ENCODE peak calls at places on chromosomes 1 and 21, in seven cellular contexts. F, R, N, J, K, M and B are unnamed samples.

GRCh38 chr1:64229307-64229706 is 25.9 kb downstream of the UBE2U start:
- DNase-seq in M (no peak), F (no peak), K (no peak), R (no peak), N (no peak), J (no peak), B (no peak)

GRCh38 chr1:93177991-93178390 is 2.2 kb downstream of the TMED5 start:
- DNase-seq in R (no peak), K (no peak), J (peak), N (no peak), M (no peak), F (no peak), B (no peak)

GRCh38 chr1:225691377-225691776 is 38.5 kb upstream of the ENAH start:
- DNase-seq in N (no peak), R (no peak), K (no peak), F (no peak), J (peak), M (no peak), B (no peak)

GRCh38 chr1:84171471-84171870 is 27.4 kb downstream of the PRKACB start:
- DNase-seq in M (no peak), R (no peak), F (no peak), J (no peak), N (no peak), K (no peak), B (no peak)

GRCh38 chr1:29333008-29333407 is 96.7 kb downstream of the PTPRU start:
- DNase-seq in N (no peak), M (no peak), F (no peak), K (no peak), R (no peak), J (no peak), B (no peak)

GRCh38 chr1:1597275-1597930 is 2.5 kb downstream of the FNDC10 start:
- DNase-seq in M (no peak), J (no peak), N (no peak), K (no peak), R (no peak), F (peak), B (peak)

GRCh38 chr21:41548781-41549180 is 40.8 kb upstream of the TMPRSS2 start:
- DNase-seq in J (no peak), K (no peak), R (no peak), F (no peak), M (no peak), N (peak), B (no peak)

GRCh38 chr21:37055271-37055855 is 17.5 kb downstream of the PIGP start:
- DNase-seq in K (no peak), R (no peak), J (no peak), M (no peak), F (no peak), N (no peak), B (no peak)

GRCh38 chr1:112296908-112297307 is 99.1 kb upstream of the CTTNBP2NL start:
- DNase-seq in N (no peak), M (no peak), R (no peak), F (no peak), J (peak), K (no peak), B (no peak)

GRCh38 chr1:227940791-227941241 is 6.9 kb downstream of the WNT9A start:
- DNase-seq in F (no peak), M (peak), J (no peak), R (no peak), N (peak), K (peak), B (peak)

GRCh38 chr1:231107186-231107585 is 54.7 kb upstream of the TRIM67 start:
- DNase-seq in M (no peak), N (no peak), F (no peak), R (no peak), J (no peak), K (no peak), B (no peak)

GRCh38 chr21:32021319-32022027 is 148.7 kb downstream of the HUNK start:
- DNase-seq in J (no peak), K (peak), M (peak), F (no peak), N (peak), R (peak), B (no peak)

GRCh38 chr1:214698589-214698988 is 95.6 kb downstream of the CENPF start:
- DNase-seq in F (no peak), K (no peak), M (no peak), N (no peak), J (peak), R (no peak), B (no peak)

GRCh38 chr21:45975017-45975595 is 6.5 kb upstream of the COL6A1 start:
- DNase-seq in M (peak), R (no peak), J (peak), N (peak), K (peak), F (no peak), B (no peak)

GRCh38 chr1:5947071-5947821 is 45.0 kb downstream of the NPHP4 start:
- DNase-seq in K (no peak), F (no peak), R (no peak), M (no peak), J (no peak), N (peak), B (no peak)

GRCh38 chr1:56820755-56821461 is 1.7 kb upstream of the FYB2 start:
- DNase-seq in R (peak), K (peak), J (peak), N (peak), F (peak), M (peak), B (peak)

GRCh38 chr1:64038965-64039926 is 164.2 kb upstream of the UBE2U start:
- DNase-seq in J (peak), F (peak), R (peak), M (no peak), K (peak), N (peak), B (peak)

GRCh38 chr1:116288201-116288598 is 84.8 kb upstream of the ATP1A1 start:
- DNase-seq in N (no peak), M (no peak), K (no peak), F (no peak), J (no peak), R (no peak), B (no peak)

GRCh38 chr21:41715649-41716321 is 51.1 kb downstream of the RIPK4 start:
- DNase-seq in R (no peak), J (no peak), N (no peak), F (peak), M (no peak), K (no peak), B (no peak)

GRCh38 chr1:214447557-214447871 is 103.9 kb downstream of the PTPN14 start:
- DNase-seq in N (no peak), J (no peak), R (no peak), M (no peak), F (no peak), K (no peak), B (no peak)

GRCh38 chr1:175472464-175472863 is 270.9 kb downstream of the TNR start:
- DNase-seq in N (no peak), J (no peak), M (no peak), F (no peak), K (no peak), R (no peak), B (no peak)

GRCh38 chr1:155322953-155323728 is 2.4 kb downstream of the RUSC1 start:
- DNase-seq in N (peak), R (peak), K (peak), J (peak), M (peak), F (peak), B (peak)
- TF ChIP-seq POLR2A in N (no peak), R (peak), K (no peak), J (no peak), M (peak), F (peak), B (no peak)

GRCh38 chr1:60596791-60597748 is 485.3 kb upstream of the NFIA start:
- DNase-seq in F (no peak), K (no peak), N (no peak), J (no peak), R (no peak), M (no peak), B (no peak)
- TF ChIP-seq CTCF in F (no peak), K (no peak), N (no peak), J (no peak), R (no peak), M (no peak), B (no peak)

GRCh38 chr1:246566808-246567154 is 525 bp downstream of the CNST start:
- DNase-seq in M (no peak), J (peak), N (no peak), K (no peak), R (no peak), F (peak), B (peak)

GRCh38 chr1:246572795-246573194 is 6.5 kb downstream of the CNST start:
- DNase-seq in F (no peak), M (no peak), J (no peak), N (no peak), R (no peak), K (no peak), B (no peak)

GRCh38 chr1:246567258-246568235 is 1.3 kb downstream of the CNST start:
- DNase-seq in K (no peak), F (no peak), M (no peak), R (no peak), N (no peak), J (peak), B (no peak)

GRCh38 chr1:246571953-246572352 is 5.7 kb downstream of the CNST start:
- DNase-seq in K (no peak), N (no peak), J (no peak), M (no peak), R (no peak), F (no peak), B (no peak)

GRCh38 chr1:246569248-246570238 is 3.3 kb downstream of the CNST start:
- DNase-seq in K (no peak), J (peak), N (no peak), M (no peak), R (no peak), F (no peak), B (no peak)
- TF ChIP-seq POLR2A in K (no peak), J (peak), N (no peak), M (no peak), R (no peak), F (no peak), B (no peak)

DNA sequence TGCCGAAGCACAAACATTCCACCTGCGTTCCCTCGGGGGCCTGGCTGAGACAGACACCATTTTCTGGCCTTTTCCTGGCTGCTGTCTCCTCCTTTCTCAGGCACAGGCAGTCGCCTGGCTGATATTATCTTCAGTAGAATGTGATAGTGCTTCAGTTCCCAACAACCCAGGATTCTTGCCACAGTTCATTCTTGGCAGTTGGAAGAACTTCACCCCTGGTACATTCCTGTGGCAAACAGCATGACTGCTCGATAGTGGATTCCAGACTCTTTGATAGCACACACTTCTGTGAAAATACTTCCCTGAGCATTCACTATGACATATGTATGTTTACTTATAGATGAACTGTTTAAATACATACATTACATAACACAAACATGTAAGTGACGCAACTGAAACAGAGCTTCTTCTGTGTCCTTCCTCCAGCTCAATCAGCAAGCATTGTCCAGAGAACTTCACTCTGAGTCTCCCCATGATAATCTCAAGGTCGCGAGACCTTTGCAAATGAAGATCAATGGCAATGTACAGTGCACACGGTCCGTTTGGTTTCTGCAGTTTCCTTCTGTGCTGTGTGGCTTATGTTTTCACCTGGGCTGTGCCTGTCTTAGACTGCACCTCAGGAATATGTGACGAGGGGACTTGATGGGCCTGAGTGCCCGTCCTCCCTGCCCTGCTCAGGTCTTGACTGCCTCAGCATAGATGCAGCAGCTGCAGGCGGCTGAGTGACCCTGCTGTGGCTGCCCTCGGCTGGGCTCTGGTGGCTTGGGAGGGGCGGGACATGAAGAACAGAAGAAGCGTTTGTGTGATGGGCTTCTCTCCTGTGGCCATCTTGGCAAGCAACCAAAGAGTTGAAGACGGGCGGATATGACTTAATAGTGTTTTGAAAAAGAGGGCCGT is 7.5 kb downstream of the MYBPHL start:
- DNase-seq in R (peak), F (no peak), N (no peak), M (no peak), J (peak), K (peak), B (peak)
- TF ChIP-seq CTCF in R (no peak), F (no peak), N (no peak), M (no peak), J (no peak), K (no peak), B (no peak)

DNA sequence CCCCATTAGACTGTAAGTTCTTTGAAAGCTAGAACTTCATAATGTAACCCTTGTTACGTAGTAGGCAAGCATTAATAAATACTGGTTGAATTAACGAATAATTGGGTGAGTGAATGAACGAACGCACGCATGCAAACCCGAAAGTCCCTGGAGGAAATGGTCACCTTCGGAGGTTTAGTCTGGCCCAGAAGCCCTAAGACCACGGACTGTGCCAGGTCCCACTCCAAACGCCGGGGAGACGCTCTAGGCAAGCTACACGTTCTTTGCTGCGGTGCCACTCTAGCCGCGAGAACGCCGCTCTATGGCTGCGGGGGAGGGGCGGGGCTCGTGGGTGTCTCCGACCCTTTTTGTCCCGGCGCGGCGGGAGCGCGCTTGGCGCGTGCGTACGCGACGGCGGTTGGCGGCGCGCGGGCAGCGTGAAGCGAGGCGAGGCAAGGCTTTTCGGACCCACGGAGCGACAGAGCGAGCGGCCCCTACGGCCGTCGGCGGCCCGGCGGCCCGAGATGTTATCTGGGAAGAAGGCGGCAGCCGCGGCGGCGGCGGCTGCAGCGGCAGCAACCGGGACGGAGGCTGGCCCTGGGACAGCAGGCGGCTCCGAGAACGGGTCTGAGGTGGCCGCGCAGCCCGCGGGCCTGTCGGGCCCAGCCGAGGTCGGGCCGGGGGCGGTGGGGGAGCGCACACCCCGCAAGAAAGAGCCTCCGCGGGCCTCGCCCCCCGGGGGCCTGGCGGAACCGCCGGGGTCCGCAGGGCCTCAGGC is at the start of gene KDM1A:
- DNase-seq in M (peak), R (peak), F (peak), J (peak), N (peak), K (peak), B (peak)
- TF ChIP-seq POLR2A in M (peak), R (peak), F (peak), J (peak), N (no peak), K (peak), B (peak)

GRCh38 chr1:25525360-25525688 is 18.1 kb upstream of the LDLRAP1 start:
- DNase-seq in M (no peak), R (no peak), K (no peak), F (no peak), N (no peak), J (no peak), B (no peak)

GRCh38 chr1:25522240-25522639 is 21.2 kb upstream of the LDLRAP1 start:
- DNase-seq in R (no peak), J (no peak), F (no peak), M (no peak), N (no peak), K (no peak), B (no peak)

GRCh38 chr1:25524568-25525359 is 18.6 kb upstream of the LDLRAP1 start:
- DNase-seq in K (no peak), J (no peak), N (no peak), R (no peak), M (no peak), F (no peak), B (no peak)

GRCh38 chr1:25520446-25521061 is 22.9 kb upstream of the LDLRAP1 start:
- DNase-seq in J (peak), N (peak), M (peak), F (peak), R (peak), K (peak), B (peak)

GRCh38 chr1:25523512-25523911 is 19.9 kb upstream of the LDLRAP1 start:
- DNase-seq in F (no peak), K (no peak), N (no peak), M (no peak), R (no peak), J (peak), B (no peak)
- TF ChIP-seq CTCF in F (no peak), K (no peak), N (no peak), M (no peak), R (peak), J (peak), B (no peak)